ENCODE peak calls at places on chromosomes 4 and X, in eight cellular contexts. A, K, Y, C, D, G, J and E are unnamed samples.

GRCh38 chr4:142909908-142910307 is 63.8 kb upstream of the INPP4B start:
- DNase-seq in J (no peak), D (no peak), G (no peak), K (no peak), Y (no peak), A (no peak), C (peak; percentile 26), E (no peak)

GRCh38 chrX:45758738-45759397 is 558.2 kb upstream of the DIPK2B start:
- DNase-seq in C (no peak), K (no peak), D (no peak), A (peak; percentile 72), Y (no peak), G (no peak), J (no peak), E (no peak)

GRCh38 chrX:21747523-21747922 is 10.4 kb downstream of the SMPX start:
- DNase-seq in A (no peak), Y (no peak), J (no peak), C (no peak), D (no peak), K (no peak), G (no peak), E (peak; percentile 66)

GRCh38 chr4:185524888-185525863 is 10.1 kb downstream of the PDLIM3 start:
- DNase-seq in G (no peak), C (no peak), K (no peak), D (no peak), A (peak; percentile 36), J (no peak), Y (peak; percentile 56), E (peak; percentile 67)

GRCh38 chrX:67555578-67556203 is 11.9 kb downstream of the AR start:
- DNase-seq in K (peak; percentile 41), A (peak; percentile 44), Y (peak; percentile 49), G (no peak), J (no peak), D (peak; percentile 43), C (no peak), E (peak; percentile 60)

GRCh38 chrX:34826964-34827363 is 115.6 kb upstream of the FAM47B start:
- DNase-seq in A (no peak), C (no peak), D (no peak), K (no peak), Y (no peak), J (no peak), G (no peak), E (no peak)

GRCh38 chrX:27660878-27661277 is 70.7 kb downstream of the DCAF8L2 start:
- DNase-seq in A (no peak), C (no peak), Y (no peak), D (no peak), J (no peak), K (no peak), G (no peak), E (no peak)

GRCh38 chrX:276588-277171 is 4.5 kb upstream of the PLCXD1 start:
- DNase-seq in Y (peak; percentile 54), C (peak; percentile 19), G (no peak), J (peak; percentile 82), K (no peak), D (peak; percentile 67), A (peak; percentile 80), E (peak; percentile 39)

GRCh38 chr4:174284181-174284886 is 623 bp downstream of the CEP44 start:
- DNase-seq in G (no peak), D (no peak), C (peak; percentile 37), K (no peak), Y (peak; percentile 78), J (no peak), A (peak; percentile 91), E (peak; percentile 75)

GRCh38 chr4:53991821-53992220 is 72.6 kb downstream of the CHIC2 start:
- DNase-seq in J (no peak), C (no peak), K (no peak), G (no peak), D (no peak), Y (no peak), A (no peak), E (no peak)

GRCh38 chr4:19700951-19701350 is 550.8 kb upstream of the SLIT2 start:
- DNase-seq in C (no peak), A (no peak), J (no peak), K (no peak), G (no peak), Y (peak; percentile 25), D (no peak), E (peak; percentile 27)

GRCh38 chr4:153447175-153447887 is 18.8 kb upstream of the TMEM131L start:
- DNase-seq in A (peak; percentile 82), K (no peak), D (no peak), C (peak; percentile 80), G (no peak), J (no peak), Y (peak; percentile 84), E (peak; percentile 80)

GRCh38 chr4:118867311-118868067 is 21.2 kb upstream of the SYNPO2 start:
- DNase-seq in G (no peak), A (no peak), C (no peak), Y (no peak), K (no peak), D (no peak), J (no peak), E (peak; percentile 7)

GRCh38 chr4:156941940-156942548 is 29.6 kb downstream of the PDGFC start:
- DNase-seq in A (peak; percentile 98), D (peak; percentile 79), K (peak; percentile 35), J (peak; percentile 62), C (peak; percentile 42), Y (peak; percentile 99), G (no peak), E (peak; percentile 93)

GRCh38 chr4:140266958-140267568 is 106.4 kb upstream of the SCOC start:
- DNase-seq in D (no peak), J (no peak), C (no peak), A (no peak), G (no peak), Y (peak; percentile 96), K (no peak), E (no peak)

GRCh38 chr4:7029921-7030320 is 13.3 kb upstream of the TADA2B start:
- DNase-seq in C (no peak), G (no peak), A (no peak), Y (no peak), K (no peak), D (no peak), J (no peak), E (no peak)

GRCh38 chr4:130591091-130591490 is 1495.1 kb downstream of the C4orf33 start:
- DNase-seq in J (no peak), G (no peak), C (no peak), Y (no peak), K (no peak), A (no peak), D (no peak), E (no peak)

GRCh38 chr4:92031825-92032224 is 271.9 kb upstream of the GRID2 start:
- DNase-seq in C (no peak), D (peak; percentile 51), Y (no peak), K (no peak), J (no peak), G (no peak), A (no peak), E (no peak)

GRCh38 chr4:170388255-170388654 is 298.5 kb upstream of the AADAT start:
- DNase-seq in Y (peak; percentile 57), A (no peak), J (no peak), G (no peak), K (no peak), C (no peak), D (no peak), E (peak; percentile 1)

GRCh38 chrX:132671229-132671641 is 182.4 kb upstream of the MBNL3 start:
- DNase-seq in G (no peak), C (no peak), Y (peak; percentile 11), A (peak; percentile 2), K (peak; percentile 16), J (no peak), D (no peak), E (no peak)

GRCh38 chrX:18873189-18873791 is 110.6 kb downstream of the PHKA2 start:
- DNase-seq in Y (peak; percentile 70), D (no peak), C (peak; percentile 63), A (peak; percentile 75), J (no peak), G (peak; percentile 18), K (no peak), E (peak; percentile 65)

GRCh38 chr4:23373269-23373668 is 516.6 kb downstream of the PPARGC1A start:
- DNase-seq in Y (peak; percentile 16), A (peak; percentile 20), G (no peak), C (no peak), D (peak; percentile 79), K (no peak), J (peak; percentile 69), E (peak; percentile 62)

GRCh38 chr4:102531441-102531840 is 30.3 kb downstream of the NFKB1 start:
- DNase-seq in Y (peak; percentile 47), D (no peak), C (no peak), K (no peak), A (no peak), J (no peak), G (no peak), E (no peak)

GRCh38 chr4:24471623-24472510 is 112.5 kb downstream of the DHX15 start:
- DNase-seq in C (no peak), G (no peak), D (no peak), A (peak; percentile 20), K (peak; percentile 59), Y (peak; percentile 19), J (no peak), E (no peak)

GRCh38 chr4:6272863-6273660 is 3.4 kb downstream of the WFS1 start:
- DNase-seq in K (no peak), G (no peak), C (peak; percentile 25), D (no peak), Y (peak; percentile 84), A (peak; percentile 85), J (no peak), E (peak; percentile 71)

GRCh38 chr4:182931691-182932297 is 14.6 kb upstream of the DCTD start:
- DNase-seq in Y (peak; percentile 81), A (no peak), D (no peak), K (no peak), G (no peak), C (no peak), J (no peak), E (no peak)